ENCODE peak calls at places on chromosome 14, in four cellular contexts. J, Y, P and F are unnamed samples.

GRCh38 chr14:21090940-21091663 is 7.4 kb downstream of the ZNF219 start:
- DNase-seq in P (no peak), Y (no peak), J (no peak), F (no peak)

GRCh38 chr14:33776871-33777270 is 174.0 kb downstream of the EGLN3 start:
- DNase-seq in J (no peak), P (no peak), Y (no peak), F (no peak)

GRCh38 chr14:103483600-103483999 is 39.0 kb downstream of the CKB start:
- DNase-seq in J (no peak), P (no peak), Y (no peak), F (no peak)

GRCh38 chr14:81247271-81247766 is 26.6 kb upstream of the GTF2A1 start:
- DNase-seq in Y (no peak), P (no peak), J (no peak), F (no peak)

GRCh38 chr14:58733451-58734208 is 95.9 kb downstream of the DACT1 start:
- DNase-seq in J (no peak), Y (no peak), P (no peak), F (no peak)

GRCh38 chr14:35553808-35554207 is 19.8 kb downstream of the INSM2 start:
- DNase-seq in J (no peak), P (no peak), Y (no peak), F (no peak)

GRCh38 chr14:26719514-26719913 is 121.7 kb upstream of the NOVA1 start:
- DNase-seq in J (no peak), P (no peak), Y (no peak), F (no peak)

GRCh38 chr14:51283402-51283825 is 43.4 kb downstream of the TMX1 start:
- DNase-seq in J (no peak), Y (no peak), P (no peak), F (no peak)

GRCh38 chr14:55938249-55938791 is 179.9 kb upstream of the PELI2 start:
- DNase-seq in J (peak), Y (no peak), P (no peak), F (peak)

GRCh38 chr14:95679995-95680735 is 6.1 kb upstream of the TCL1B start:
- DNase-seq in P (no peak), J (no peak), Y (no peak), F (no peak)

GRCh38 chr14:86604546-86604945 is 1074.6 kb downstream of the FLRT2 start:
- DNase-seq in J (no peak), Y (no peak), P (no peak), F (no peak)

GRCh38 chr14:64709126-64709525 is 4.9 kb downstream of the PLEKHG3 start:
- DNase-seq in Y (no peak), P (no peak), J (no peak), F (no peak)
- H3K27ac ChIP-seq in Y (peak), P (peak), J (peak), F (peak)

DNA sequence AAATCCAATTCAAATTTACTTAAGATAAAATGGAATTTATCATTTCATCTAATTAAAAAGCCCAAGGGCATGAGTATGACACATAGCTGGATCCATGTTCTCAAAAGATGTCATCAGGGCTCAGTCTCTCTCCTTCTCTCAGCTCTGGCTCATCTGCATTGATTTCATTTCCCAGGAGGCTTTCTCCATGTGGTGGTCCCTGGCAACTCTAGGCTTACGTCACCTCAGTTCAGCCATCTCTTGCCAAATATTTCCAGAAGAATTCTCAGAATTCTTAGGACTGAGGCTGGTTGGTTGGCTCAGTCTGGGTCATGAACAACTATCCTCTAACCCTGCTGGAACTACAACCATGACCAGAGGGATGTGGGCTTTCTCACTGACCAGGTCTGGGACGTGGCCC is 65.3 kb downstream of the FOS start:
- DNase-seq in J (no peak), P (no peak), Y (no peak), F (no peak)
- H3K27ac ChIP-seq in J (no peak), P (no peak), Y (no peak), F (no peak)

DNA sequence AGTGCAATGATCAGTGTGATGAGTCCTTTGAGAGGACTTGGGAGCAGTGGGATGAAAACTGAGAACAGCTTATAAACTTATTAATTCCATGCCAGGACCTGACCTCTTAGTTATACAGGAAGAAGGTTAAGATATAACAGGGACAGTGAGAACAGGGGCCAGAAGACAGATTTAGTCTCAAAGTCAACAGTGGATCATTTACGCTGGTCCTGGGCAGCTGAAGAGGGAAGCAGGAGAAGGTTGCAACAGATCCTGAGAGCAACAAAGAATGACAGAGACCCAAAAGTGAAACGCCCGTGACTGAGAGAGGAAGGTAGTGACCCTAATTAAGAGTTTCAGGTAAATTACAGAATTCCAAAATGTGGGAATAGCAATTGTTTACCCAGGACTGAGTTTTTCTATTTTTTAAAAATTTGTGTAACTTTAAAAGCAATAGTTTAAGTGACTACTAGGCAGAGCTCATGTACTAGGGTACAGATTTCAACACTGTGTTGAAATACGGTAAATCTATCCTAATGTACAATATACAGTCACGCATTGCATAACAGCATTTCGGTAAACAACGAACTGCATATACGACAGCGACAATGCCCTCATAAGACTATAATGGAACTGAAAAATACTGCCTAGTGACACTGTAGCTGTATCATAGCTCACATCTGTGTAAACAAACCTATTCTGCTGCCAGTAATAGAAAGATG is 77.7 kb upstream of the GNPNAT1 start:
- DNase-seq in Y (no peak), J (no peak), P (no peak), F (no peak)
- H3K27ac ChIP-seq in Y (no peak), J (no peak), P (no peak), F (no peak)

GRCh38 chr14:52551205-52551604 is 1.1 kb downstream of the TXNDC16 start:
- DNase-seq in J (no peak), P (no peak), Y (no peak), F (no peak)

GRCh38 chr14:52551696-52552062 is 626 bp downstream of the TXNDC16 start:
- DNase-seq in J (no peak), P (peak), Y (no peak), F (no peak)

GRCh38 chr14:52552063-52552988 is at the start of the genes GPR137C and TXNDC16:
- DNase-seq in Y (peak), J (peak), P (peak), F (peak)

GRCh38 chr14:52553002-52553670 is 500 bp downstream of the GPR137C start:
- DNase-seq in P (peak), Y (peak), J (peak), F (no peak)

GRCh38 chr14:52550661-52551060 is 1.6 kb downstream of the TXNDC16 start:
- DNase-seq in J (no peak), Y (no peak), P (no peak), F (no peak)
- H3K27ac ChIP-seq in J (no peak), Y (no peak), P (no peak), F (no peak)

DNA sequence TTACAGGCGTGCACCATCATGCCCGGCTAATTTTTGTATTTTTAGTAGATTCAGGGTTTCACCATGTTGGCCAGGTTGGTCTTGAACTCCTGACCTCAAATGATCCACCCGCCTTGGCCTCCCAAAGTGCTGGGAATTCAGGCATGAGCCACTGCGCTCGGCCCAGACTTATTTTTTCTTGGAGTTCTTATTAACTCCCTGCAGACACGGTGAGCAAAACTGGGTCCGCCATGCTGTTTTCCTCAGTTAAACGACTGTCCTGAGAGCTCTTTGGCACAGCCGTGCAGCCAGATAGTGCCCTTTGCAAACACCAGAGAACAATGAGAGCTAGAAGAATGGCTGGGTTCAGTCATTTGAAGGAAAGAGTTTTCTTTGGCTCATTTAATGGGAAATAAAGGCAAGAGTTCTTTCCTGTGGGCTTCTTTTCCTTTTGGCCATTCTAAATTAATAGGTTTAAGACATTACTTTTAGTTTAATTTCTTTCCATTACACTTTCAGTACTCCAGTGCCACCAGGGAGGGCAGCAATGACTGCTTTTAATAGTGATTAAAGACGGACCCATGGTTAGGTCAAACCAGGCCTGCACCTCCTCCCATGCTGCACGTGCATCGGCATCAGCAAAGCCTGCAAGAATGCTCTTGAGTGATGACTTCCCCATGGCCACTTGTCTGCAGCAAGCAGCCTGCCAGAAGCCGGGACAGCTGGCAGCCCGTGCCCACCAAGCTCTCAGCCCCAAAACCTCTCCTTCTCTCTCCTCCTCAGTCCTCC is 60.7 kb downstream of the VCPKMT start:
- DNase-seq in Y (no peak), J (no peak), P (no peak), F (no peak)
- H3K27ac ChIP-seq in Y (no peak), J (no peak), P (no peak), F (no peak)

GRCh38 chr14:61438036-61438435 is 116.7 kb downstream of the PRKCH start:
- DNase-seq in J (no peak), P (no peak), Y (no peak), F (no peak)

GRCh38 chr14:61438860-61439765 is 117.7 kb downstream of the PRKCH start:
- DNase-seq in P (peak), Y (peak), J (peak), F (no peak)

GRCh38 chr14:61438497-61438859 is 117.1 kb downstream of the PRKCH start:
- DNase-seq in Y (no peak), J (no peak), P (no peak), F (no peak)

GRCh38 chr14:61435563-61436337 is 114.4 kb downstream of the PRKCH start:
- DNase-seq in P (no peak), Y (no peak), J (no peak), F (no peak)

GRCh38 chr14:61437383-61437782 is 116.0 kb downstream of the PRKCH start:
- DNase-seq in P (no peak), J (no peak), Y (no peak), F (no peak)
- H3K27ac ChIP-seq in P (no peak), J (no peak), Y (no peak), F (no peak)

DNA sequence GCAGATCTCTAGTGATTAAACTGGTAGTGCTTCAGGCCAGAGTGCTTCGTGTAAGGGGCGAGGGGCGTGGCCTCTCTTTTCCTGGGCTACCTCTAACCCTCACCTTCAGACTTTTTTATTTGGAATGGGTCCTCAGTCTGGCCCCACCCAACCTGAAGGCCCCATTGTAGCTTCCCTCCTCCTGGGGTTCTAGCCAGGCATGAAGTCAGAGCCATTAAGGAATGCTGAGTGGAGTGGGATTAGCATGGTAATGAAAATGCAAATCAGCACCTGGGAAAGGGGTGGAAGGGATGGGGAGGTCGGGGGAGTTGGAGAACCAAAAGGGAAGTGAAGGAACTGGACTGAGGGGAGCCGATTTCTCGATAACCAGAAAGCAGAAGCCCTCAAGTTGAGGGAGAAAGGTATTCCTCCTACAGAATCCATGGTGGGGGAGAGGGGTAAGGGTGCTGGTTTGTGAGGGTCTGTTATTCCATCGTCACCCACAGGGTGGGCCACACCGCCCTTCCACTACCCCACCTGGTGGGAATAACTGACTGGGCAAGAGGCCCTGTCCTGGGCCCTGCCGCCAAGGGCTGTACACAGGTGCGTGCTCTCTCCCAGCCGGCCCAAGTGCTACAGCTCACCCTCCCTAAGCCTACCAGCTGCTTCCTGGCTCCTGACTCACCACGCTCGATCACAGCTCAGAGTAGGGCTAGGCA is 14.1 kb downstream of the ZFHX2 start:
- DNase-seq in P (no peak), J (no peak), Y (no peak), F (no peak)
- H3K27ac ChIP-seq in P (no peak), J (no peak), Y (no peak), F (peak)

GRCh38 chr14:68470361-68470760 is 322.5 kb downstream of the ZFP36L1 start:
- DNase-seq in J (no peak), Y (no peak), P (no peak), F (no peak)
- H3K27ac ChIP-seq in J (no peak), Y (no peak), P (peak), F (no peak)

GRCh38 chr14:73428354-73428824 is 30.0 kb downstream of the NUMB start:
- DNase-seq in P (peak), J (no peak), Y (no peak), F (no peak)
- H3K27ac ChIP-seq in P (no peak), J (peak), Y (peak), F (no peak)

GRCh38 chr14:92341791-92342190 is 18.8 kb downstream of the SLC24A4 start:
- DNase-seq in Y (no peak), P (no peak), J (no peak), F (no peak)
- H3K27ac ChIP-seq in Y (no peak), P (no peak), J (no peak), F (no peak)